ENCODE peak calls at places on chromosome 1, in nine cellular contexts. T is esophagus squamous epithelium, S is uterus, A is spleen, Z is HCT116, L is A549, Q is IMR-90, P is testis, W is heart left ventricle. I is an unnamed sample.

GRCh38 chr1:84700065-84700464 is 9.8 kb upstream of the SSX2IP start:
- DNase-seq in L (no peak), Z (no peak), P (no peak), A (no peak), T (no peak), S (no peak), W (no peak), Q (no peak), I (no peak)

GRCh38 chr1:14571810-14572767 is 26.4 kb upstream of the KAZN start:
- DNase-seq in T (no peak), S (no peak), A (no peak), Q (no peak), L (no peak), W (no peak), P (peak; percentile 38), Z (no peak), I (no peak)

GRCh38 chr1:157961805-157962762 is 31.4 kb upstream of the KIRREL1 start:
- DNase-seq in Q (peak; percentile 69), A (no peak), L (peak; percentile 16), S (no peak), T (no peak), W (no peak), Z (no peak), P (no peak), I (no peak)

GRCh38 chr1:164858233-164858632 is 299.2 kb downstream of the PBX1 start:
- DNase-seq in L (no peak), W (peak; percentile 28), Z (no peak), A (no peak), Q (no peak), T (no peak), S (no peak), P (no peak), I (no peak)

GRCh38 chr1:63721531-63722189 is 52.2 kb upstream of the ROR1 start:
- DNase-seq in S (no peak), W (no peak), Z (no peak), A (no peak), L (no peak), P (no peak), T (no peak), Q (peak; percentile 66), I (no peak)

GRCh38 chr1:203592156-203592555 is 34.5 kb upstream of the ATP2B4 start:
- DNase-seq in Z (no peak), A (no peak), W (no peak), P (peak; percentile 72), S (peak; percentile 71), Q (peak; percentile 42), L (no peak), T (no peak), I (no peak)

GRCh38 chr1:21564521-21565095 is 55.4 kb downstream of the ALPL start:
- DNase-seq in P (no peak), L (no peak), T (no peak), W (no peak), Z (no peak), Q (peak; percentile 41), S (no peak), A (no peak), I (no peak)

GRCh38 chr1:202365092-202365815 is 16.8 kb downstream of the PPP1R12B start:
- DNase-seq in A (no peak), P (no peak), T (no peak), S (no peak), W (no peak), L (no peak), Q (peak; percentile 51), Z (no peak), I (no peak)

GRCh38 chr1:68232354-68233148 is at the start of gene WLS:
- DNase-seq in W (peak; percentile 83), L (peak; percentile 28), S (peak; percentile 81), Q (peak; percentile 80), P (peak; percentile 92), T (no peak), A (peak; percentile 87), Z (peak; percentile 38), I (no peak)

GRCh38 chr1:75765697-75766355 is 20.2 kb upstream of the RABGGTB start:
- DNase-seq in S (no peak), T (no peak), Z (no peak), A (no peak), Q (peak; percentile 89), W (no peak), P (no peak), L (peak; percentile 14), I (no peak)

GRCh38 chr1:9852410-9853301 is 28.9 kb upstream of the CLSTN1 start:
- DNase-seq in A (no peak), Q (peak; percentile 59), Z (no peak), W (no peak), S (peak; percentile 50), P (no peak), L (no peak), T (no peak), I (no peak)

GRCh38 chr1:33346921-33347649 is 26.2 kb upstream of the A3GALT2 start:
- DNase-seq in P (no peak), A (no peak), W (peak; percentile 74), S (peak; percentile 75), Q (peak; percentile 94), Z (peak; percentile 40), L (peak; percentile 81), T (no peak), I (no peak)

GRCh38 chr1:147292012-147292411 is 49.5 kb downstream of the CHD1L start:
- DNase-seq in L (no peak), W (no peak), A (no peak), S (no peak), T (no peak), Z (no peak), P (no peak), Q (peak; percentile 93), I (no peak)

GRCh38 chr1:18108313-18109057 is 887 bp downstream of the IGSF21 start:
- DNase-seq in Z (no peak), W (no peak), T (no peak), P (no peak), A (no peak), Q (no peak), L (no peak), S (no peak), I (no peak)

GRCh38 chr1:18110598-18110939 is 3.0 kb downstream of the IGSF21 start:
- DNase-seq in A (no peak), S (no peak), T (no peak), Z (no peak), L (no peak), W (no peak), Q (no peak), P (no peak), I (no peak)

GRCh38 chr1:18109058-18109755 is 1.6 kb downstream of the IGSF21 start:
- DNase-seq in P (no peak), S (no peak), A (no peak), Z (no peak), Q (no peak), W (no peak), T (no peak), L (no peak), I (no peak)

GRCh38 chr1:18110968-18111367 is 3.4 kb downstream of the IGSF21 start:
- DNase-seq in Z (no peak), L (no peak), W (no peak), Q (no peak), S (no peak), P (peak; percentile 24), T (no peak), A (no peak), I (no peak)

GRCh38 chr1:18109756-18110597 is 2.4 kb downstream of the IGSF21 start:
- DNase-seq in P (peak; percentile 59), S (peak; percentile 16), A (peak; percentile 78), L (peak; percentile 18), W (peak; percentile 43), Z (no peak), T (no peak), Q (no peak), I (no peak)
- TF ChIP-seq CTCF in P (peak; percentile 17), S (no peak), A (no peak), L (peak; percentile 27), W (no peak), Z (peak; percentile 52), T (no peak), Q (no peak), I (no peak)

DNA sequence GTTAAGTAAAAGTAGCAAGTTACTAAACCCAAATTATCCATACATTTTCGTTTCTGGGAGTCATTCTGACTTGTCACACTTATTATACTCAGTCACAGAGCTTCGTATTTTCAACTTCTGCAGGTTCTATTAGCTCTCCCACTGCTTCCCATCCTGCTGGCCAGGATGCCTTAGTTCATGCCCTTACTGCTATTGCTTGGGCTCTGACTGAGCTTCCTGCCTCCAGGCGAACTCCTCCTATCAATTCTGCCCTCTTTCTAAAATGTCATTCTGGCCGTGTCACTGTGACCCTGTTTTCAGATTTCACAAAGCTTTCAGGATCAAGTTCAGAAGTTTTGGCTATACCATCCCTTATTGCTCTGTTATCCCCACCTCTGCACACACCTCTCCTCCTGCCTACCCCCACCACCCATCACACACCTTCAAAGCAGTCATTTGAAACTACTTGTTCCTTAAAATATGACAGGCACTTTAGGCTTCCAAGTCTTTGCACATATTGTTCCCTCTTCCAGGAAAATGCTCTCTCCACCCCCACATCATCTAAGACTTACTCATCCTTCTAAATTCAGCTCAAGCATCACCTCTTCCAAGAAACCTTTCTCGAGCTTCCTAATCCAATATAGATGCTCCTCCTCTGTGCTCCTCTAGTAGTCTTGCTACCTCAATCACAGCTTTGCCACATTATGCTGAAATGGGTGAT is 278.0 kb downstream of the BRINP2 start:
- DNase-seq in Q (no peak), S (peak; percentile 45), W (no peak), T (no peak), L (no peak), A (no peak), Z (no peak), P (no peak), I (no peak)
- H3K4me1 ChIP-seq in Q (no peaks in the 10 kb centered on the region), S (no peaks in the 10 kb centered on the region), W (no peaks in the 10 kb centered on the region), T (no peaks in the 10 kb centered on the region), L (no peaks in the 10 kb centered on the region), A (no peaks in the 10 kb centered on the region), Z (no peaks in the 10 kb centered on the region), P (no peaks in the 10 kb centered on the region), I (peaks cover 15% of the 10 kb centered on the region)

GRCh38 chr1:38941527-38942019 is at the start of gene RHBDL2:
- DNase-seq in Z (no peak), W (peak; percentile 54), T (no peak), S (peak; percentile 17), A (no peak), Q (peak; percentile 38), L (peak; percentile 35), P (peak; percentile 87), I (no peak)
- TF ChIP-seq POLR2A in Z (no peak), W (no peak), T (no peak), S (no peak), A (no peak), Q (no peak), L (no peak), P (no peak), I (no peak)

DNA sequence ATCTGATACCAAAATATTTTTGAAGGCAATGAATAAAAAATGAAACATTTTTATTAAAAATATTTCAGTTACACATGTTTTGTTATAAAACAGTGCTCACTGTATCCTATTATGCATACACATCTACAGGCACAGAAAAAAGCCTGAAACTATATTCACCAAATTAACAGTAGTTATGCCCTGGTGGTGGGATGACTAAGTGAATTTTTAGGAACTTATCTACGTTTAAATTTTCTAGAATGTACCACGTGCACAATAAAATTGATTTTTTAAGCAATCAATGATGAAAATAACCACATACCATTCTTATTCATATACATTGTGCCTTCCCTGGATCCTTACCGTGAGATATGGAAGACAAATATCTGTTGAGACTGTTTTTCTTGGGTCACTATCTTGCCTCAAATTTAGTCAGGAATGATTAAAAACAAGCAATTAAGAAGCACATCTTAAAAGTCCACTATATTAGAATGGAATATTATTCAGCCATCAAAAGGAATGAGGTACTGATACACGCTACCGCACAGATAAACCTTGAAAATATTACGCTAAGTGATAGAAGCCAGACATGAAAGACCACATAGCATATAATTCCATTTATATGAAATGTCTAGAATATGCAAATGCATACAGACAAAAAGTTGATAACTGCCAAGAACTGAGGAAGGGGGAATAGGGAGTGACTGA is 17.4 kb downstream of the TP53BP2 start:
- DNase-seq in W (no peak), A (no peak), L (no peak), S (no peak), Q (no peak), T (no peak), Z (no peak), P (no peak), I (no peak)
- TF ChIP-seq CTCF in W (no peak), A (no peak), L (no peak), S (no peak), Q (no peak), T (no peak), Z (no peak), P (no peak), I (no peak)